ENCODE peak calls at places on chromosomes 12 and 14, in four cellular contexts. C is WTC11; E is CD8-positive, alpha-beta T cell; L is activated B cell treated with CpG ODN at 0.5 μM for 24 hours. P is an unnamed sample.

GRCh38 chr14:104107611-104108569 is 22.4 kb downstream of the ASPG start:
- DNase-seq in C (peak), E (no peak), L (no peak), P (no peak)

GRCh38 chr12:108635201-108635996 is 1.7 kb upstream of the SELPLG start:
- DNase-seq in C (no peak), E (peak), L (no peak), P (peak)

GRCh38 chr14:26286806-26287205 is 311.0 kb downstream of the NOVA1 start:
- DNase-seq in C (no peak), E (no peak), L (no peak), P (no peak)

GRCh38 chr12:48472259-48472658 is at the start of gene ANP32D:
- DNase-seq in C (no peak), E (no peak), L (no peak), P (no peak)

GRCh38 chr12:85441740-85442139 is 161.7 kb downstream of the ALX1 start:
- DNase-seq in C (no peak), E (no peak), L (no peak), P (no peak)

GRCh38 chr14:60085085-60085484 is 6.6 kb upstream of the PCNX4 start:
- DNase-seq in C (no peak), E (no peak), L (no peak), P (no peak)

GRCh38 chr14:32329146-32329545 is at the start of gene AKAP6:
- DNase-seq in C (no peak), E (no peak), L (no peak), P (no peak)

GRCh38 chr12:54051081-54051912 is 2.3 kb upstream of the HOXC4 start:
- DNase-seq in C (peak), E (no peak), L (no peak), P (no peak)

GRCh38 chr12:52515927-52516831 is 4.0 kb downstream of the KRT5 start:
- DNase-seq in C (no peak), E (no peak), L (no peak), P (no peak)

GRCh38 chr12:45050331-45050750 is 558 bp downstream of the DBX2 start:
- DNase-seq in C (peak), E (no peak), L (no peak), P (no peak)

GRCh38 chr14:53180272-53181221 is 27.4 kb upstream of the DDHD1 start:
- DNase-seq in C (peak), E (no peak), L (no peak), P (peak)

GRCh38 chr12:117091758-117092510 is 7.3 kb downstream of the TESC start:
- DNase-seq in C (no peak), E (no peak), L (no peak), P (no peak)

GRCh38 chr12:105420046-105420445 is 89.6 kb downstream of the C12orf75 start:
- DNase-seq in C (no peak), E (no peak), L (no peak), P (no peak)

GRCh38 chr14:67331368-67332125 is 28.1 kb downstream of the ATP6V1D start:
- DNase-seq in C (no peak), E (no peak), L (no peak), P (no peak)

GRCh38 chr12:93571854-93572711 is at the start of gene SOCS2:
- DNase-seq in C (peak), E (no peak), L (peak), P (no peak)

GRCh38 chr14:58749066-58749669 is 111.4 kb downstream of the DACT1 start:
- DNase-seq in C (no peak), E (no peak), L (no peak), P (no peak)

GRCh38 chr12:94287245-94287628 is 138.9 kb downstream of the PLXNC1 start:
- DNase-seq in C (no peak), E (no peak), L (no peak), P (no peak)

GRCh38 chr14:103576371-103577024 is 13.7 kb downstream of the COA8 start:
- DNase-seq in C (peak), E (no peak), L (no peak), P (no peak)

GRCh38 chr12:43921666-43922337 is 85.9 kb downstream of the TMEM117 start:
- DNase-seq in C (no peak), E (no peak), L (no peak), P (no peak)

GRCh38 chr12:52233462-52234141 is 559 bp downstream of the KRT7 start:
- DNase-seq in C (peak), E (no peak), L (no peak), P (no peak)

GRCh38 chr12:85923767-85924331 is 49.8 kb downstream of the NTS start:
- DNase-seq in C (no peak), E (no peak), L (no peak), P (no peak)

GRCh38 chr12:122503783-122504590 is 3.3 kb upstream of the ZCCHC8 start:
- DNase-seq in C (no peak), E (no peak), L (no peak), P (no peak)

GRCh38 chr12:46442239-46442638 is 69.7 kb upstream of the SLC38A2 start:
- DNase-seq in C (no peak), E (no peak), L (no peak), P (no peak)

GRCh38 chr12:6606331-6607131 is 648 bp downstream of the CHD4 start:
- DNase-seq in C (peak), E (peak), L (peak), P (no peak)

GRCh38 chr12:6603095-6603567 is 4.0 kb downstream of the CHD4 start:
- DNase-seq in C (no peak), E (peak), L (no peak), P (no peak)

GRCh38 chr12:6607751-6608591 is 792 bp upstream of the CHD4 start:
- DNase-seq in C (no peak), E (peak), L (no peak), P (peak)

GRCh38 chr12:6604254-6605029 is 2.7 kb downstream of the CHD4 start:
- DNase-seq in C (no peak), E (no peak), L (no peak), P (no peak)

GRCh38 chr12:6605425-6606330 is 1.5 kb downstream of the CHD4 start:
- DNase-seq in C (peak), E (peak), L (no peak), P (no peak)
- TF ChIP-seq CTCF in C (no peak), E (no peak), L (no peak), P (no peak)

GRCh38 chr12:69657376-69658137 is 41.5 kb downstream of the BEST3 start:
- DNase-seq in C (no peak), E (no peak), L (no peak), P (no peak)

GRCh38 chr12:69649529-69649928 is 38.8 kb upstream of the LRRC10 start:
- DNase-seq in C (no peak), E (no peak), L (no peak), P (no peak)

GRCh38 chr12:69651922-69652321 is 41.2 kb upstream of the LRRC10 start:
- DNase-seq in C (no peak), E (no peak), L (no peak), P (no peak)

GRCh38 chr12:69655616-69656336 is 43.3 kb downstream of the BEST3 start:
- DNase-seq in C (no peak), E (no peak), L (no peak), P (no peak)

DNA sequence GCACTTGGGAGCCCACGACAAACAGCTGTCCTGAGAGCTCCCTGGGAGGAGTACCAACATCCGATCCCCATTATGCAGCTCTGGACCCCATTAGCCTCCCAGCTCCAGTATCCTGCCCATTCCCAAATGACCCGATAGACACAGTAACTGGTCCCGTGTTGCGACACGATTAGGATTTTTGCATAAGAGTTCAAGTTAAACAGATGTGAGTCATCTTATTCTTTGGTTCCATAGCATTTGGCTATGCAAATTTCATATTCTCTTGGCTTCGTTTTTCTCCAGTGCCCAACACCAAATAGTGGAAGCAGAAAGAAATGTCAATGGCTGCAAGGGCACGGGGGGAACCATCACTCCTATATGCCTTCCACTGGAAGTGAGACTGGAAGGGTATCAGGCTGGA is 43.0 kb upstream of the LRRC10 start:
- DNase-seq in C (no peak), E (no peak), L (no peak), P (no peak)
- TF ChIP-seq CTCF in C (no peak), E (no peak), L (no peak), P (no peak)

GRCh38 chr12:49612210-49612609 is 6.8 kb upstream of the FAM186B start:
- DNase-seq in C (no peak), E (no peak), L (no peak), P (no peak)

GRCh38 chr12:49609059-49609874 is 3.8 kb upstream of the FAM186B start:
- DNase-seq in C (no peak), E (no peak), L (no peak), P (no peak)

GRCh38 chr12:49615725-49616124 is 7.6 kb upstream of the PRPF40B start:
- DNase-seq in C (no peak), E (no peak), L (no peak), P (no peak)

DNA sequence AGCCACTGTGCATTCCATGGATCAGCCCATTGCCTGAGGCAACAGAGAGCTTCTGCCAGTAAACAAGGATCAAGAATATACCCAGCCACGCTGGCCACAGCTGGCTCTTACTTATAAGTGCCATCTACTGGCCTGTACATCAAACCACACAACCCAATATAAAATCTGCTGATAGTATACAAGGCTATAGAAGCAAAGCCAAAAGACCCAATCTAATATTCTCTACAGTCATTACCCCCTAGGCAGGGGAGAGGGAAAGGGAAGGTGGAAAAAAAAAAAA is 4.4 kb upstream of the FAM186B start:
- DNase-seq in C (no peak), E (no peak), L (no peak), P (no peak)
- TF ChIP-seq CTCF in C (no peak), E (no peak), L (no peak), P (peak)

GRCh38 chr12:15273896-15274295 is 48.4 kb upstream of the PTPRO start:
- DNase-seq in C (no peak), E (no peak), L (no peak), P (no peak)
- TF ChIP-seq CTCF in C (no peak), E (no peak), L (no peak), P (no peak)

P was measured in GM12864.